ENCODE peak calls at places on chromosome 17, in four cellular contexts. L, J, M and Q are unnamed samples.

GRCh38 chr17:76171701-76172100 is 30.7 kb upstream of the FOXJ1 start:
- DNase-seq in L (no peak), J (no peak), M (no peak), Q (no peak)

GRCh38 chr17:17028059-17028877 is 14.0 kb upstream of the MPRIP start:
- DNase-seq in L (peak), J (peak), M (peak), Q (peak)

GRCh38 chr17:59840908-59841666 is 51.7 kb downstream of the TUBD1 start:
- DNase-seq in M (no peak), L (peak), J (no peak), Q (no peak)

GRCh38 chr17:56902350-56902749 is 11.5 kb downstream of the TRIM25 start:
- DNase-seq in M (no peak), J (no peak), L (no peak), Q (no peak)

GRCh38 chr17:55734128-55734781 is 11.6 kb upstream of the TMEM100 start:
- DNase-seq in L (peak), J (peak), M (no peak), Q (no peak)

GRCh38 chr17:37310940-37311339 is 64.8 kb upstream of the C17orf78 start:
- DNase-seq in J (no peak), M (no peak), L (no peak), Q (no peak)

GRCh38 chr17:60106377-60107059 is 27.8 kb upstream of the HEATR6 start:
- DNase-seq in M (no peak), J (no peak), L (peak), Q (no peak)

GRCh38 chr17:32859857-32860525 is 16.9 kb downstream of the MYO1D start:
- DNase-seq in J (no peak), M (no peak), L (peak), Q (no peak)

GRCh38 chr17:81422776-81423697 is 27.8 kb downstream of the BAHCC1 start:
- DNase-seq in L (no peak), J (peak), M (peak), Q (peak)

GRCh38 chr17:21127508-21128077 is 829 bp downstream of the DHRS7B start:
- DNase-seq in L (no peak), M (no peak), J (no peak), Q (no peak)

GRCh38 chr17:66343531-66344078 is 41.2 kb downstream of the PRKCA start:
- DNase-seq in J (no peak), M (peak), L (peak), Q (no peak)

GRCh38 chr17:28720247-28720996 is 637 bp downstream of the RPL23A start:
- DNase-seq in J (no peak), M (no peak), L (no peak), Q (no peak)

GRCh38 chr17:38560503-38561318 is 45.0 kb downstream of the SRCIN1 start:
- DNase-seq in J (no peak), M (no peak), L (no peak), Q (no peak)

GRCh38 chr17:49361129-49361901 is 735 bp downstream of the ZNF652 start:
- DNase-seq in M (peak), L (peak), J (peak), Q (no peak)

GRCh38 chr17:80516533-80516932 is 28.1 kb upstream of the RPTOR start:
- DNase-seq in M (no peak), J (no peak), L (no peak), Q (no peak)

GRCh38 chr17:46818929-46819859 is 702 bp upstream of the WNT3 start:
- DNase-seq in J (peak), M (no peak), L (peak), Q (no peak)

GRCh38 chr17:35896011-35896587 is 15.9 kb upstream of the CCL5 start:
- DNase-seq in M (no peak), J (no peak), L (no peak), Q (no peak)

GRCh38 chr17:38602862-38603785 is 2.6 kb downstream of the SRCIN1 start:
- DNase-seq in L (no peak), M (no peak), J (no peak), Q (no peak)

GRCh38 chr17:44901323-44901965 is 2.2 kb upstream of the EFTUD2 start:
- DNase-seq in L (no peak), J (no peak), M (no peak), Q (no peak)

GRCh38 chr17:55303701-55304145 is 39.0 kb downstream of the HLF start:
- DNase-seq in M (no peak), L (no peak), J (no peak), Q (no peak)

GRCh38 chr17:38879878-38880727 is 10.2 kb downstream of the LASP1 start:
- DNase-seq in L (no peak), M (no peak), J (no peak), Q (no peak)

GRCh38 chr17:49447603-49448325 is 33.1 kb upstream of the PHB1 start:
- DNase-seq in J (no peak), M (no peak), L (no peak), Q (no peak)

GRCh38 chr17:15945493-15946209 is 721 bp downstream of the ADORA2B start:
- DNase-seq in L (peak), J (peak), M (no peak), Q (no peak)
- H3K4me3 ChIP-seq in L (peak), J (peak), M (peak), Q (peak)

GRCh38 chr17:71936977-71937376 is 183.8 kb upstream of the SOX9 start:
- DNase-seq in J (no peak), M (no peak), L (no peak), Q (peak)

GRCh38 chr17:71941920-71942319 is 178.9 kb upstream of the SOX9 start:
- DNase-seq in M (no peak), L (no peak), J (no peak), Q (no peak)

GRCh38 chr17:71934520-71934919 is 186.3 kb upstream of the SOX9 start:
- DNase-seq in J (no peak), M (no peak), L (no peak), Q (no peak)

GRCh38 chr17:71938340-71939010 is 182.3 kb upstream of the SOX9 start:
- DNase-seq in L (no peak), M (no peak), J (no peak), Q (no peak)

DNA sequence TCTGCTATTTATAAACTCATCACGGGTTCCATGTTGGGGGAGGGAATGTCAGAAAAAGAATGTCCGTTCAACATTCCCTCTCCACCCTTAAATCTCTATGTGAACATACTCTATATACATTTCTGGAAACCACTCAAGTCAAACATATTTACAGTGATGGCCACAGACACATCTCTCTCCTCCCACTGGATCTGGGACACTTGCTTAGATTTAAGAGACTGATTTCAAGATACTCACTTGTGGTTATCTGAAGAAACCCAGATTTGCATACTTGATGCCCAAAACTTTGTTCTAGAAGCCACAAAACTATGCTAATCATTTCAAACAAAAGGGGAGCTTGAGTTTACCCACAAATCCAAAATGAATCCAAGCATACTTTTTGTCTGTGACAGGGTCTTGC is 182.9 kb upstream of the SOX9 start:
- DNase-seq in L (no peak), J (no peak), M (no peak), Q (no peak)
- TF ChIP-seq ELF1 in L (no peak), J (no peak), M (no peak), Q (no peak)

GRCh38 chr17:42409467-42410351 is 13.3 kb downstream of the CAVIN1 start:
- DNase-seq in L (no peak), J (no peak), M (no peak), Q (peak)
- TF ChIP-seq ZBTB33 in L (no peak), J (no peak), M (no peak), Q (no peak)

GRCh38 chr17:40425741-40426140 is 8.0 kb upstream of the TOP2A start:
- DNase-seq in L (no peak), J (no peak), M (no peak), Q (no peak)

GRCh38 chr17:40430272-40431230 is 12.7 kb upstream of the IGFBP4 start:
- DNase-seq in L (no peak), M (no peak), J (no peak), Q (no peak)

GRCh38 chr17:40431231-40431602 is 12.0 kb upstream of the IGFBP4 start:
- DNase-seq in M (no peak), J (no peak), L (no peak), Q (no peak)

GRCh38 chr17:40422990-40423611 is 5.4 kb upstream of the TOP2A start:
- DNase-seq in M (no peak), J (no peak), L (peak), Q (peak)

DNA sequence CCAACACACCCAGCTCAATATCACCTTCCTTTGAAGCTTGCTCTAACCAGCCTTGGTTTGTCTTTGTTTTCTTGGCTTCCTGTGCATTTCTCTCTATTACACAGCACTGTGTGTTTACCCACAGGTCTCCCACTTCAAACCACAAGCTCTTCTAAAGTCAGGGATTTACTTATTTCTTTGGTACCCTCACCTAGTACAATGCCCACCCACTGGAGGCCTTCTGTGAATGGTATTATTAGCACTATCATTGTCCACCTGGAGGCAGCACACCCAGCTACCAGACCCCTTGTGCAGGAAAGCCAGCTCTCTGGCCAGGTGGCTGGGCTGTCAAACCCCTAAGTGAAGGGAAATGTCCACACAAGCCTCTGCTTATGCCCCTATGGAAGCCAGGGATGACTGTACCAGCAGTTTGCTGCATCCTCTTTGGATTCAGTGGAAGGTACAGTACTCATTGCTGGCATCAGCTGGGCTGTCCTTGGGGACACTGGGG is 9.4 kb upstream of the TOP2A start:
- DNase-seq in M (no peak), L (no peak), J (no peak), Q (no peak)
- H3K4me3 ChIP-seq in M (no peak), L (no peak), J (no peak), Q (no peak)

GRCh38 chr17:75069783-75070182 is 18.0 kb upstream of the SLC16A5 start:
- DNase-seq in J (peak), L (no peak), M (no peak), Q (no peak)
- TF ChIP-seq ELF1 in J (no peak), L (no peak), M (no peak), Q (no peak)

GRCh38 chr17:61460796-61461585 is 8.8 kb downstream of the TBX4 start:
- DNase-seq in L (no peak), J (no peak), M (peak), Q (no peak)

GRCh38 chr17:61459968-61460718 is 7.9 kb downstream of the TBX4 start:
- DNase-seq in J (no peak), L (no peak), M (no peak), Q (no peak)

GRCh38 chr17:61458491-61459433 is 6.5 kb downstream of the TBX4 start:
- DNase-seq in M (no peak), J (no peak), L (no peak), Q (no peak)

GRCh38 chr17:61458000-61458399 is 5.8 kb downstream of the TBX4 start:
- DNase-seq in M (no peak), L (no peak), J (no peak), Q (no peak)

GRCh38 chr17:61459434-61459809 is 7.2 kb downstream of the TBX4 start:
- DNase-seq in M (no peak), L (no peak), J (no peak), Q (no peak)
- TF ChIP-seq ZBTB33 in M (no peak), L (no peak), J (no peak), Q (no peak)